ENCODE peak calls at places on chromosome 9, in four cellular contexts. M is SJSA1, A is astrocyte of the spinal cord, G is NCI-H1092 treated with DMSO at 0.1 percent for 48 hours. S is an unnamed sample.

GRCh38 chr9:108475813-108476212 is 380.0 kb downstream of the ACTL7B start:
- DNase-seq in M (no peak), G (no peak), A (no peak), S (no peak)

GRCh38 chr9:130689937-130690700 is 3.5 kb upstream of the EXOSC2 start:
- DNase-seq in M (peak), A (peak), G (peak), S (peak)

GRCh38 chr9:93294011-93294410 is 110.1 kb downstream of the WNK2 start:
- DNase-seq in G (no peak), M (no peak), A (no peak), S (no peak)

GRCh38 chr9:88235615-88236014 is 97.3 kb upstream of the SPATA31C2 start:
- DNase-seq in G (no peak), A (no peak), M (no peak), S (no peak)

GRCh38 chr9:125511780-125512179 is 195.2 kb downstream of the MAPKAP1 start:
- DNase-seq in M (no peak), A (no peak), G (no peak), S (peak)

GRCh38 chr9:23492126-23493002 is 333.7 kb downstream of the ELAVL2 start:
- DNase-seq in A (peak), G (peak), M (no peak), S (no peak)

GRCh38 chr9:89993678-89994630 is 389.1 kb downstream of the GADD45G start:
- DNase-seq in G (no peak), M (no peak), A (no peak), S (no peak)

GRCh38 chr9:78756813-78757510 is 460.0 kb downstream of the PSAT1 start:
- DNase-seq in G (no peak), M (no peak), A (no peak), S (no peak)

GRCh38 chr9:94672811-94673487 is 33.6 kb upstream of the FBP1 start:
- DNase-seq in M (peak), A (peak), G (no peak), S (no peak)

GRCh38 chr9:15999422-16000339 is 446.8 kb downstream of the CCDC171 start:
- DNase-seq in A (peak), M (peak), G (no peak), S (peak)

GRCh38 chr9:79209012-79209411 is 362.8 kb upstream of the TLE4 start:
- DNase-seq in M (no peak), G (no peak), A (no peak), S (no peak)

GRCh38 chr9:69121155-69122085 is 52.7 kb upstream of the TJP2 start:
- DNase-seq in A (peak), G (peak), M (peak), S (peak)

GRCh38 chr9:33703430-33704096 is 91.8 kb upstream of the PRSS3 start:
- DNase-seq in A (no peak), G (no peak), M (no peak), S (no peak)

GRCh38 chr9:89590415-89590814 is 14.4 kb upstream of the GADD45G start:
- DNase-seq in A (no peak), M (no peak), G (no peak), S (no peak)

GRCh38 chr9:13113201-13113600 is 166.3 kb downstream of the MPDZ start:
- DNase-seq in A (peak), M (peak), G (no peak), S (no peak)

GRCh38 chr9:38082456-38083287 is 13.6 kb upstream of the SHB start:
- DNase-seq in G (no peak), A (no peak), M (no peak), S (no peak)

GRCh38 chr9:131395027-131395744 is 1.3 kb downstream of the PRRC2B start:
- DNase-seq in A (peak), M (peak), G (no peak), S (peak)

GRCh38 chr9:93814561-93814960 is 140.6 kb downstream of the BARX1 start:
- DNase-seq in M (no peak), A (no peak), G (peak), S (no peak)

GRCh38 chr9:132211570-132211969 is 49.7 kb downstream of the NTNG2 start:
- DNase-seq in A (no peak), M (no peak), G (no peak), S (no peak)

GRCh38 chr9:134913041-134913712 is 4.5 kb downstream of the FCN1 start:
- DNase-seq in M (no peak), A (no peak), G (no peak), S (no peak)

GRCh38 chr9:100601216-100601615 is 23.3 kb downstream of the CAVIN4 start:
- DNase-seq in G (peak), M (peak), A (peak), S (peak)

GRCh38 chr9:4946937-4947336 is 38.1 kb upstream of the JAK2 start:
- DNase-seq in G (no peak), A (no peak), M (no peak), S (no peak)

GRCh38 chr9:35813434-35814105 is 1.3 kb downstream of the HINT2 start:
- DNase-seq in M (no peak), A (no peak), G (peak), S (no peak)

GRCh38 chr9:34685591-34685990 is 5.5 kb downstream of the CCL19 start:
- DNase-seq in A (no peak), M (no peak), G (no peak), S (no peak)

GRCh38 chr9:70874451-70874850 is 247.0 kb downstream of the TRPM3 start:
- DNase-seq in M (no peak), G (no peak), A (peak), S (no peak)

GRCh38 chr9:26260238-26260637 is 582.0 kb upstream of the TUSC1 start:
- DNase-seq in M (peak), G (no peak), A (peak), S (peak)

GRCh38 chr9:14939378-14939777 is 29.1 kb upstream of the FREM1 start:
- DNase-seq in G (no peak), A (no peak), M (peak), S (no peak)

GRCh38 chr9:110340306-110340705 is 2.6 kb upstream of the TXNDC8 start:
- DNase-seq in A (no peak), M (no peak), G (no peak), S (no peak)

GRCh38 chr9:91494751-91495150 is 71.1 kb upstream of the NFIL3 start:
- DNase-seq in A (no peak), M (no peak), G (no peak), S (no peak)

GRCh38 chr9:21778300-21778699 is 24.1 kb upstream of the MTAP start:
- DNase-seq in A (peak), M (no peak), G (no peak), S (no peak)

GRCh38 chr9:100411472-100412270 is 15.3 kb upstream of the MSANTD3 start:
- DNase-seq in G (peak), A (peak), M (peak), S (peak)

GRCh38 chr9:122364117-122364782 is 6.6 kb upstream of the PTGS1 start:
- DNase-seq in A (no peak), M (no peak), G (no peak), S (no peak)

GRCh38 chr9:1267581-1267980 is 217.4 kb downstream of the DMRT2 start:
- DNase-seq in G (no peak), M (no peak), A (no peak), S (no peak)

GRCh38 chr9:127209220-127209619 is 55.4 kb upstream of the GARNL3 start:
- DNase-seq in G (no peak), M (no peak), A (no peak), S (no peak)

GRCh38 chr9:130150779-130151381 is 21.3 kb upstream of the NCS1 start:
- DNase-seq in A (no peak), G (no peak), M (no peak), S (no peak)

GRCh38 chr9:116147821-116148220 is 5.8 kb upstream of the PAPPA start:
- DNase-seq in A (no peak), G (no peak), M (no peak), S (no peak)

GRCh38 chr9:86977205-86977835 is 30.0 kb upstream of the GAS1 start:
- DNase-seq in M (peak), G (no peak), A (no peak), S (no peak)